ENCODE peak calls at places on chromosomes 16 and 17, in nine cellular contexts. W is NCI-H1092, T is C1 segment of cervical spinal cord, P is body of pancreas, B is T-helper 9 cell, H is tibial artery, A is left ventricle myocardium inferior, U is GM12865, S is T-helper 2 cell. O is an unnamed sample.

GRCh38 chr16:4825196-4825595 is 21.9 kb downstream of the GLYR1 start:
- DNase-seq in W (no peak), T (no peak), P (no peak), B (no peak), H (no peak), A (peak), U (no peak), S (no peak), O (no peak)

GRCh38 chr17:83160443-83161297 is 81.3 kb downstream of the METRNL start:
- DNase-seq in W (no peak), T (no peak), P (no peak), B (no peak), H (no peak), A (no peak), U (no peak), S (no peak), O (peak)

GRCh38 chr16:55056585-55057520 is 126.2 kb downstream of the IRX5 start:
- DNase-seq in W (peak), T (no peak), P (no peak), B (no peak), H (no peak), A (no peak), U (no peak), S (peak), O (peak)

GRCh38 chr17:78159575-78160158 is 8.7 kb upstream of the SYNGR2 start:
- DNase-seq in W (no peak), T (no peak), P (no peak), B (no peak), H (no peak), A (no peak), U (peak), S (peak), O (no peak)

GRCh38 chr16:48885456-48885855 is 275.5 kb upstream of the N4BP1 start:
- DNase-seq in W (no peak), T (no peak), P (no peak), B (no peak), H (no peak), A (no peak), U (no peak), S (no peak), O (peak)

GRCh38 chr17:50511058-50511457 is 2.8 kb downstream of the MYCBPAP start:
- DNase-seq in W (no peak), T (no peak), P (no peak), B (no peak), H (no peak), A (no peak), U (peak), S (peak), O (no peak)

GRCh38 chr16:5001571-5001970 is 32.2 kb downstream of the NAGPA start:
- DNase-seq in W (no peak), T (no peak), P (no peak), B (no peak), H (no peak), A (no peak), U (no peak), S (no peak), O (no peak)

GRCh38 chr17:16328997-16329396 is 24.3 kb downstream of the CENPV start:
- DNase-seq in W (peak), T (no peak), P (no peak), B (no peak), H (no peak), A (no peak), U (no peak), S (no peak), O (no peak)

GRCh38 chr16:22163806-22164205 is 1.5 kb downstream of the SDR42E2 start:
- DNase-seq in W (no peak), T (no peak), P (no peak), B (no peak), H (no peak), A (no peak), U (no peak), S (no peak), O (no peak)

GRCh38 chr16:89241187-89242003 is 23.9 kb downstream of the ZNF778 start:
- DNase-seq in W (peak), T (peak), P (peak), B (peak), H (peak), A (peak), U (peak), S (peak), O (peak)

GRCh38 chr16:67183284-67183626 is 508 bp downstream of the MATCAP1 start:
- DNase-seq in W (no peak), T (no peak), P (no peak), B (no peak), H (no peak), A (no peak), U (no peak), S (no peak), O (no peak)

GRCh38 chr17:44501866-44502265 is 1.3 kb downstream of the GPATCH8 start:
- DNase-seq in W (no peak), T (no peak), P (no peak), B (no peak), H (no peak), A (no peak), U (peak), S (peak), O (no peak)

GRCh38 chr17:37762669-37763068 is 17.8 kb upstream of the HNF1B start:
- DNase-seq in W (no peak), T (no peak), P (no peak), B (no peak), H (no peak), A (no peak), U (no peak), S (no peak), O (no peak)

O was measured in cardiac septum.